ENCODE peak calls at places on chromosomes 6 and 20, in nine cellular contexts. P is caudate nucleus, B is PC-3, O is cardiac muscle cell, S is H9, R is transverse colon, A is uterus, K is right cardiac atrium, Z is fibroblast of lung. E is an unnamed sample.

GRCh38 chr20:47432251-47433210 is 69.2 kb upstream of the NCOA3 start:
- DNase-seq in P (no peak), B (peak; percentile 70), S (no peak), O (no peak), A (no peak), R (no peak), K (no peak), Z (peak; percentile 51), E (no peak)

GRCh38 chr6:158849899-158850806 is 31.0 kb upstream of the EZR start:
- DNase-seq in S (no peak), Z (peak; percentile 91), K (no peak), R (peak; percentile 65), B (peak; percentile 97), A (no peak), P (no peak), O (peak; percentile 78), E (no peak)

GRCh38 chr20:8421981-8422380 is 289.9 kb downstream of the PLCB1 start:
- DNase-seq in B (no peak), R (no peak), O (peak; percentile 42), S (no peak), A (no peak), P (no peak), Z (peak; percentile 20), K (no peak), E (no peak)

GRCh38 chr20:39398656-39399055 is 436.5 kb downstream of the DHX35 start:
- DNase-seq in O (no peak), P (no peak), A (no peak), R (no peak), Z (no peak), K (no peak), S (no peak), B (no peak), E (no peak)

GRCh38 chr20:3616250-3616649 is 46.9 kb downstream of the GFRA4 start:
- DNase-seq in Z (peak; percentile 50), S (peak; percentile 66), K (peak; percentile 53), A (no peak), B (peak; percentile 76), R (no peak), P (no peak), O (peak; percentile 27), E (no peak)

GRCh38 chr6:121847806-121848522 is 412.5 kb downstream of the GJA1 start:
- DNase-seq in S (no peak), P (peak; percentile 38), B (no peak), O (no peak), A (no peak), Z (no peak), K (no peak), R (no peak), E (no peak)

GRCh38 chr6:148367418-148368024 is 24.9 kb downstream of the SASH1 start:
- DNase-seq in P (no peak), O (peak; percentile 91), B (peak; percentile 9), S (peak; percentile 56), R (no peak), K (peak; percentile 80), A (peak; percentile 70), Z (peak; percentile 75), E (no peak)

GRCh38 chr20:5835234-5835845 is 85.1 kb downstream of the SHLD1 start:
- DNase-seq in P (no peak), A (no peak), B (peak; percentile 79), Z (peak; percentile 72), R (no peak), O (peak; percentile 60), S (no peak), K (peak; percentile 64), E (no peak)

GRCh38 chr6:48986803-48987202 is 476.2 kb downstream of the MMUT start:
- DNase-seq in A (no peak), R (peak; percentile 45), O (no peak), Z (no peak), K (no peak), B (no peak), S (no peak), P (no peak), E (no peak)

GRCh38 chr6:53339424-53339823 is 9.3 kb downstream of the ELOVL5 start:
- DNase-seq in S (no peak), P (no peak), O (no peak), A (no peak), B (no peak), Z (no peak), K (no peak), R (no peak), E (no peak)

GRCh38 chr6:3259491-3259958 is 778 bp downstream of the PSMG4 start:
- DNase-seq in P (peak; percentile 32), K (peak; percentile 71), B (peak; percentile 34), Z (no peak), R (peak; percentile 49), O (peak; percentile 31), S (peak; percentile 57), A (no peak), E (no peak)

GRCh38 chr6:39092124-39092523 is 22.9 kb downstream of the SAYSD1 start:
- DNase-seq in Z (no peak), O (no peak), A (no peak), R (no peak), P (no peak), K (no peak), B (peak; percentile 16), S (no peak), E (no peak)

GRCh38 chr20:991850-992249 is 10.3 kb downstream of the RSPO4 start:
- DNase-seq in B (no peak), Z (no peak), S (peak; percentile 42), O (no peak), K (no peak), A (no peak), P (no peak), R (no peak), E (no peak)

GRCh38 chr6:100116409-100117194 is 122.6 kb upstream of the MCHR2 start:
- DNase-seq in O (peak; percentile 81), S (peak; percentile 61), P (peak; percentile 6), R (peak; percentile 12), B (peak; percentile 79), Z (peak; percentile 82), K (no peak), A (no peak), E (no peak)

GRCh38 chr6:43859213-43859612 is 89.2 kb downstream of the VEGFA start:
- DNase-seq in S (no peak), K (no peak), O (no peak), B (no peak), A (no peak), P (no peak), Z (no peak), R (no peak), E (no peak)

GRCh38 chr6:157110620-157111019 is 212.7 kb downstream of the TMEM242 start:
- DNase-seq in O (peak; percentile 24), R (no peak), P (no peak), K (no peak), Z (peak; percentile 44), B (no peak), S (no peak), A (no peak), E (no peak)

GRCh38 chr6:168828800-168829199 is 387.8 kb downstream of the SMOC2 start:
- DNase-seq in O (peak; percentile 68), S (no peak), A (no peak), Z (no peak), P (no peak), K (no peak), R (no peak), B (peak; percentile 45), E (no peak)

GRCh38 chr6:168828035-168828434 is 387.1 kb downstream of the SMOC2 start:
- DNase-seq in B (no peak), R (no peak), O (no peak), P (no peak), Z (no peak), A (no peak), S (no peak), K (no peak), E (no peak)

GRCh38 chr6:168826078-168826390 is 385.1 kb downstream of the SMOC2 start:
- DNase-seq in Z (no peak), P (no peak), A (no peak), K (no peak), B (no peak), S (no peak), O (no peak), R (no peak), E (no peak)

GRCh38 chr6:168825226-168826077 is 384.5 kb downstream of the SMOC2 start:
- DNase-seq in Z (no peak), P (peak; percentile 71), A (no peak), B (no peak), S (no peak), O (no peak), K (no peak), R (no peak), E (no peak)

GRCh38 chr6:168827484-168827883 is 386.5 kb downstream of the SMOC2 start:
- DNase-seq in A (peak; percentile 38), R (no peak), P (no peak), K (no peak), S (no peak), B (no peak), O (no peak), Z (no peak), E (no peak)
- H3K27ac ChIP-seq in A (peak overlapping the region; percentile 37), R (no peak overlapping the region), P (no peak overlapping the region), K (no peak overlapping the region), S (no peak overlapping the region), B (no peak overlapping the region), O (no peak overlapping the region), Z (no peak overlapping the region), E (no peak overlapping the region)

DNA sequence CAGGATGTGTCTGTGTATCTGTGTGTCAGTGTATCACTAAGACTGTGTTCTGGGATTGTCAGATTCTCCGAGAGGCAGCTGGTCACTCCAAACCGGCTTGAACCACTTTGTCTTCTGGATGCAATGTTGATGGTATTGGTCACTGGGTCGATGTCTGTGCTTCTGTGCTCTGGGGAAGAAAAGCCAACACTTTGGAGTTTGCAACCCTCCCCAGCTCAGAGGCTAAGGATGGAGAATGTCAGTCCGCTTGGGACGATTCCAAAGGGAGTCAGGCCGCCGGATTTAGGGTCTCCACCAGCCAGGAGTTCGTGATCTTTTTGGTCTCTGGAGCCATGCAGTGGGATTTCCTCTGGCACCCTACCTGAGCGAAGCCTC is 5.2 kb downstream of the MAFB start:
- DNase-seq in Z (no peak), O (no peak), P (no peak), S (no peak), A (no peak), K (no peak), B (no peak), R (no peak), E (no peak)
- H3K27ac ChIP-seq in Z (no peak overlapping the region), O (no peak overlapping the region), P (no peak overlapping the region), S (no peak overlapping the region), A (no peak overlapping the region), K (peak overlapping the region; percentile 19), B (no peak overlapping the region), R (no peak overlapping the region), E (no peak overlapping the region)

DNA sequence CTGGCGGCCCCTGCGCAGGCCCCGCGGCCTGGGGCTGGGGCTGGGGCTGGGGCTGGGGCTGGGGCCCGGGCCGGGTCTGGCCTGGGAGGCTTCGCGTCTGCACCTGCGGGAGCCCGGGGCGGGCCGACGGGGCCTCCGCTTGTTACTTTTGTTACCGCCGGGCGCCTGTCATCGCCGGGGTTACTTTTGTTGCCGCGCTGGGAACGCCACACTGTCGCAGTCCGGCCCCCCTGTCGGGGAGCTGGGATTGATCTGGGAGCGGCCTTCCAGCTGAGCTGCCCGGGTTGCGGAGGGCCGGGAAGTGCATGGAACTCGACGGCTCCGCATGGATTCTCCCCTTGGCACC is 703 bp downstream of the OGFR start:
- DNase-seq in B (peak; percentile 20), O (no peak), Z (no peak), P (no peak), A (no peak), K (no peak), S (no peak), R (no peak), E (no peak)
- H3K27ac ChIP-seq in B (no peak overlapping the region), O (no peak overlapping the region), Z (peak overlapping the region; percentile 68), P (no peak overlapping the region), A (peak overlapping the region; percentile 87), K (peak overlapping the region; percentile 54), S (no peak overlapping the region), R (peak overlapping the region; percentile 90), E (peak overlapping the region; percentile 64)

GRCh38 chr20:33081411-33082154 is 2.1 kb downstream of the BPIFB4 start:
- DNase-seq in A (no peak), S (no peak), P (no peak), O (no peak), R (no peak), B (no peak), Z (no peak), K (no peak), E (no peak)
- H3K27ac ChIP-seq in A (no peak overlapping the region), S (no peak overlapping the region), P (no peak overlapping the region), O (no peak overlapping the region), R (no peak overlapping the region), B (no peak overlapping the region), Z (no peak overlapping the region), K (no peak overlapping the region), E (no peak overlapping the region)

E was measured in substantia nigra.